ENCODE peak calls at places on chromosomes 3 and 15, in ten cellular contexts. One of them, this sample, is unnamed.

GRCh38 chr15:58877999-58878825 is 55.3 kb downstream of the SLTM start:
- DNase-seq in GM10248: no peak
- DNase-seq in activated CD8-positive, alpha-beta memory T cell treated with anti-CD3 and anti-CD28 coated beads, Interleukin-2, amount 50 U/mL, for 48 hours: no peak
- DNase-seq in GM12865: no peak
- DNase-seq in T1000: no peak
- DNase-seq in RPMI8226: no peak
- DNase-seq in uterus: no peak
- DNase-seq in right cardiac atrium: no peak
- DNase-seq in activated B cell treated with CpG ODN at 0.5 μM for 24 hours: no peak
- DNase-seq in NCI-H460: no peak
- DNase-seq in this sample: no peak

GRCh38 chr3:83251490-83251889 is 1490.0 kb upstream of the GBE1 start:
- DNase-seq in activated B cell treated with CpG ODN at 0.5 μM for 24 hours: no peak
- DNase-seq in GM10248: no peak
- DNase-seq in uterus: no peak
- DNase-seq in GM12865: no peak
- DNase-seq in activated CD8-positive, alpha-beta memory T cell treated with anti-CD3 and anti-CD28 coated beads, Interleukin-2, amount 50 U/mL, for 48 hours: no peak
- DNase-seq in NCI-H460: no peak
- DNase-seq in right cardiac atrium: no peak
- DNase-seq in RPMI8226: no peak
- DNase-seq in T1000: no peak
- DNase-seq in this sample: no peak

GRCh38 chr15:101017935-101018849 is 99.0 kb downstream of the LRRK1 start:
- DNase-seq in right cardiac atrium: no peak
- DNase-seq in NCI-H460: no peak
- DNase-seq in activated B cell treated with CpG ODN at 0.5 μM for 24 hours: no peak
- DNase-seq in uterus: no peak
- DNase-seq in GM10248: no peak
- DNase-seq in RPMI8226: no peak
- DNase-seq in activated CD8-positive, alpha-beta memory T cell treated with anti-CD3 and anti-CD28 coated beads, Interleukin-2, amount 50 U/mL, for 48 hours: peak; percentile 32
- DNase-seq in GM12865: no peak
- DNase-seq in T1000: no peak
- DNase-seq in this sample: no peak

GRCh38 chr3:65508743-65509422 is 529.8 kb downstream of the MAGI1 start:
- DNase-seq in right cardiac atrium: no peak
- DNase-seq in GM10248: no peak
- DNase-seq in GM12865: no peak
- DNase-seq in activated B cell treated with CpG ODN at 0.5 μM for 24 hours: no peak
- DNase-seq in activated CD8-positive, alpha-beta memory T cell treated with anti-CD3 and anti-CD28 coated beads, Interleukin-2, amount 50 U/mL, for 48 hours: no peak
- DNase-seq in uterus: no peak
- DNase-seq in RPMI8226: peak; percentile 13
- DNase-seq in NCI-H460: no peak
- DNase-seq in T1000: no peak
- DNase-seq in this sample: no peak

GRCh38 chr3:115239717-115240116 is 92.6 kb upstream of the ZBTB20 start:
- DNase-seq in NCI-H460: peak; percentile 86
- DNase-seq in activated B cell treated with CpG ODN at 0.5 μM for 24 hours: no peak
- DNase-seq in GM12865: no peak
- DNase-seq in GM10248: no peak
- DNase-seq in right cardiac atrium: peak; percentile 76
- DNase-seq in uterus: peak; percentile 52
- DNase-seq in T1000: peak; percentile 74
- DNase-seq in RPMI8226: no peak
- DNase-seq in activated CD8-positive, alpha-beta memory T cell treated with anti-CD3 and anti-CD28 coated beads, Interleukin-2, amount 50 U/mL, for 48 hours: no peak
- DNase-seq in this sample: no peak

GRCh38 chr3:193730498-193730897 is 137.5 kb downstream of the OPA1 start:
- DNase-seq in right cardiac atrium: no peak
- DNase-seq in GM10248: no peak
- DNase-seq in uterus: no peak
- DNase-seq in RPMI8226: no peak
- DNase-seq in T1000: no peak
- DNase-seq in activated CD8-positive, alpha-beta memory T cell treated with anti-CD3 and anti-CD28 coated beads, Interleukin-2, amount 50 U/mL, for 48 hours: no peak
- DNase-seq in GM12865: no peak
- DNase-seq in NCI-H460: no peak
- DNase-seq in activated B cell treated with CpG ODN at 0.5 μM for 24 hours: no peak
- DNase-seq in this sample: no peak

GRCh38 chr15:56919708-56920637 is 1.5 kb downstream of the TCF12 start:
- DNase-seq in right cardiac atrium: peak; percentile 29
- DNase-seq in NCI-H460: no peak
- DNase-seq in RPMI8226: peak; percentile 58
- DNase-seq in uterus: no peak
- DNase-seq in GM12865: peak; percentile 58
- DNase-seq in activated B cell treated with CpG ODN at 0.5 μM for 24 hours: no peak
- DNase-seq in T1000: no peak
- DNase-seq in activated CD8-positive, alpha-beta memory T cell treated with anti-CD3 and anti-CD28 coated beads, Interleukin-2, amount 50 U/mL, for 48 hours: peak; percentile 70
- DNase-seq in GM10248: peak; percentile 29
- DNase-seq in this sample: peak; percentile 60

GRCh38 chr3:73664389-73664788 is 39.6 kb upstream of the PDZRN3 start:
- DNase-seq in uterus: no peak
- DNase-seq in activated B cell treated with CpG ODN at 0.5 μM for 24 hours: no peak
- DNase-seq in T1000: no peak
- DNase-seq in GM10248: no peak
- DNase-seq in RPMI8226: no peak
- DNase-seq in GM12865: no peak
- DNase-seq in activated CD8-positive, alpha-beta memory T cell treated with anti-CD3 and anti-CD28 coated beads, Interleukin-2, amount 50 U/mL, for 48 hours: no peak
- DNase-seq in right cardiac atrium: no peak
- DNase-seq in NCI-H460: no peak
- DNase-seq in this sample: no peak

GRCh38 chr15:83063555-83063954 is 3.5 kb downstream of the BTBD1 start:
- DNase-seq in GM10248: no peak
- DNase-seq in activated CD8-positive, alpha-beta memory T cell treated with anti-CD3 and anti-CD28 coated beads, Interleukin-2, amount 50 U/mL, for 48 hours: no peak
- DNase-seq in uterus: no peak
- DNase-seq in RPMI8226: no peak
- DNase-seq in right cardiac atrium: no peak
- DNase-seq in GM12865: peak; percentile 41
- DNase-seq in T1000: no peak
- DNase-seq in activated B cell treated with CpG ODN at 0.5 μM for 24 hours: no peak
- DNase-seq in NCI-H460: no peak
- DNase-seq in this sample: no peak

GRCh38 chr15:74461847-74462511 is 1.0 kb upstream of the UBL7 start:
- DNase-seq in NCI-H460: no peak
- DNase-seq in T1000: no peak
- DNase-seq in activated B cell treated with CpG ODN at 0.5 μM for 24 hours: no peak
- DNase-seq in activated CD8-positive, alpha-beta memory T cell treated with anti-CD3 and anti-CD28 coated beads, Interleukin-2, amount 50 U/mL, for 48 hours: no peak
- DNase-seq in GM12865: peak; percentile 15
- DNase-seq in right cardiac atrium: no peak
- DNase-seq in uterus: no peak
- DNase-seq in RPMI8226: peak; percentile 16
- DNase-seq in GM10248: no peak
- DNase-seq in this sample: peak; percentile 15

GRCh38 chr15:70025413-70026296 is 72.1 kb downstream of the TLE3 start:
- DNase-seq in uterus: no peak
- DNase-seq in activated B cell treated with CpG ODN at 0.5 μM for 24 hours: no peak
- DNase-seq in NCI-H460: no peak
- DNase-seq in RPMI8226: no peak
- DNase-seq in GM10248: no peak
- DNase-seq in right cardiac atrium: no peak
- DNase-seq in GM12865: no peak
- DNase-seq in activated CD8-positive, alpha-beta memory T cell treated with anti-CD3 and anti-CD28 coated beads, Interleukin-2, amount 50 U/mL, for 48 hours: no peak
- DNase-seq in T1000: no peak
- DNase-seq in this sample: no peak

GRCh38 chr15:47663106-47663505 is 54.2 kb upstream of the SEMA6D start:
- DNase-seq in right cardiac atrium: no peak
- DNase-seq in GM12865: no peak
- DNase-seq in GM10248: no peak
- DNase-seq in NCI-H460: no peak
- DNase-seq in T1000: no peak
- DNase-seq in activated B cell treated with CpG ODN at 0.5 μM for 24 hours: no peak
- DNase-seq in activated CD8-positive, alpha-beta memory T cell treated with anti-CD3 and anti-CD28 coated beads, Interleukin-2, amount 50 U/mL, for 48 hours: no peak
- DNase-seq in uterus: no peak
- DNase-seq in RPMI8226: no peak
- DNase-seq in this sample: no peak

GRCh38 chr3:103813955-103814354 is 1379.1 kb downstream of the ZPLD1 start:
- DNase-seq in GM12865: no peak
- DNase-seq in RPMI8226: no peak
- DNase-seq in uterus: no peak
- DNase-seq in activated B cell treated with CpG ODN at 0.5 μM for 24 hours: no peak
- DNase-seq in NCI-H460: no peak
- DNase-seq in T1000: no peak
- DNase-seq in GM10248: no peak
- DNase-seq in right cardiac atrium: no peak
- DNase-seq in activated CD8-positive, alpha-beta memory T cell treated with anti-CD3 and anti-CD28 coated beads, Interleukin-2, amount 50 U/mL, for 48 hours: no peak
- DNase-seq in this sample: no peak

GRCh38 chr3:133259767-133260166 is 140.1 kb upstream of the BFSP2 start:
- DNase-seq in GM10248: no peak
- DNase-seq in GM12865: no peak
- DNase-seq in right cardiac atrium: no peak
- DNase-seq in activated CD8-positive, alpha-beta memory T cell treated with anti-CD3 and anti-CD28 coated beads, Interleukin-2, amount 50 U/mL, for 48 hours: no peak
- DNase-seq in NCI-H460: no peak
- DNase-seq in T1000: no peak
- DNase-seq in activated B cell treated with CpG ODN at 0.5 μM for 24 hours: no peak
- DNase-seq in RPMI8226: no peak
- DNase-seq in uterus: no peak
- DNase-seq in this sample: no peak

GRCh38 chr3:99648091-99648490 is 9.7 kb downstream of the COL8A1 start:
- DNase-seq in NCI-H460: no peak
- DNase-seq in T1000: no peak
- DNase-seq in GM10248: no peak
- DNase-seq in activated B cell treated with CpG ODN at 0.5 μM for 24 hours: no peak
- DNase-seq in GM12865: peak; percentile 28
- DNase-seq in uterus: no peak
- DNase-seq in activated CD8-positive, alpha-beta memory T cell treated with anti-CD3 and anti-CD28 coated beads, Interleukin-2, amount 50 U/mL, for 48 hours: no peak
- DNase-seq in RPMI8226: no peak
- DNase-seq in right cardiac atrium: no peak
- DNase-seq in this sample: no peak

GRCh38 chr15:50940506-50940905 is 32.0 kb downstream of the AP4E1 start:
- DNase-seq in uterus: no peak
- DNase-seq in NCI-H460: no peak
- DNase-seq in T1000: no peak
- DNase-seq in right cardiac atrium: no peak
- DNase-seq in RPMI8226: no peak
- DNase-seq in GM12865: no peak
- DNase-seq in activated CD8-positive, alpha-beta memory T cell treated with anti-CD3 and anti-CD28 coated beads, Interleukin-2, amount 50 U/mL, for 48 hours: no peak
- DNase-seq in GM10248: no peak
- DNase-seq in activated B cell treated with CpG ODN at 0.5 μM for 24 hours: no peak
- DNase-seq in this sample: no peak

GRCh38 chr15:88894819-88895767 is at the start of gene HAPLN3:
- DNase-seq in activated B cell treated with CpG ODN at 0.5 μM for 24 hours: peak; percentile 32
- DNase-seq in RPMI8226: peak; percentile 72
- DNase-seq in activated CD8-positive, alpha-beta memory T cell treated with anti-CD3 and anti-CD28 coated beads, Interleukin-2, amount 50 U/mL, for 48 hours: peak; percentile 82
- DNase-seq in GM10248: peak; percentile 67
- DNase-seq in NCI-H460: no peak
- DNase-seq in GM12865: peak; percentile 62
- DNase-seq in right cardiac atrium: no peak
- DNase-seq in T1000: no peak
- DNase-seq in uterus: no peak
- DNase-seq in this sample: no peak

GRCh38 chr3:154137036-154137435 is 15.8 kb downstream of the ARHGEF26 start:
- DNase-seq in GM12865: no peak
- DNase-seq in activated CD8-positive, alpha-beta memory T cell treated with anti-CD3 and anti-CD28 coated beads, Interleukin-2, amount 50 U/mL, for 48 hours: no peak
- DNase-seq in GM10248: no peak
- DNase-seq in activated B cell treated with CpG ODN at 0.5 μM for 24 hours: no peak
- DNase-seq in NCI-H460: no peak
- DNase-seq in uterus: no peak
- DNase-seq in T1000: no peak
- DNase-seq in RPMI8226: no peak
- DNase-seq in right cardiac atrium: no peak
- DNase-seq in this sample: no peak

GRCh38 chr3:140529096-140529495 is 148.8 kb upstream of the TRIM42 start:
- DNase-seq in uterus: no peak
- DNase-seq in GM12865: no peak
- DNase-seq in GM10248: no peak
- DNase-seq in RPMI8226: no peak
- DNase-seq in NCI-H460: no peak
- DNase-seq in right cardiac atrium: no peak
- DNase-seq in activated B cell treated with CpG ODN at 0.5 μM for 24 hours: no peak
- DNase-seq in T1000: peak; percentile 85
- DNase-seq in activated CD8-positive, alpha-beta memory T cell treated with anti-CD3 and anti-CD28 coated beads, Interleukin-2, amount 50 U/mL, for 48 hours: no peak
- DNase-seq in this sample: no peak

GRCh38 chr3:139264375-139264774 is 79.4 kb upstream of the MRPS22 start:
- DNase-seq in GM12865: no peak
- DNase-seq in uterus: no peak
- DNase-seq in right cardiac atrium: no peak
- DNase-seq in GM10248: no peak
- DNase-seq in activated CD8-positive, alpha-beta memory T cell treated with anti-CD3 and anti-CD28 coated beads, Interleukin-2, amount 50 U/mL, for 48 hours: no peak
- DNase-seq in NCI-H460: no peak
- DNase-seq in activated B cell treated with CpG ODN at 0.5 μM for 24 hours: no peak
- DNase-seq in T1000: no peak
- DNase-seq in RPMI8226: no peak
- DNase-seq in this sample: no peak

GRCh38 chr3:146155022-146155421 is 6.0 kb downstream of the PLOD2 start:
- DNase-seq in T1000: no peak
- DNase-seq in NCI-H460: no peak
- DNase-seq in GM12865: no peak
- DNase-seq in activated CD8-positive, alpha-beta memory T cell treated with anti-CD3 and anti-CD28 coated beads, Interleukin-2, amount 50 U/mL, for 48 hours: no peak
- DNase-seq in uterus: no peak
- DNase-seq in RPMI8226: no peak
- DNase-seq in activated B cell treated with CpG ODN at 0.5 μM for 24 hours: no peak
- DNase-seq in GM10248: no peak
- DNase-seq in right cardiac atrium: no peak
- DNase-seq in this sample: no peak

GRCh38 chr3:156448300-156448699 is 106.6 kb downstream of the SSR3 start:
- DNase-seq in T1000: no peak
- DNase-seq in activated CD8-positive, alpha-beta memory T cell treated with anti-CD3 and anti-CD28 coated beads, Interleukin-2, amount 50 U/mL, for 48 hours: no peak
- DNase-seq in uterus: no peak
- DNase-seq in activated B cell treated with CpG ODN at 0.5 μM for 24 hours: no peak
- DNase-seq in GM10248: peak; percentile 29
- DNase-seq in NCI-H460: no peak
- DNase-seq in GM12865: peak; percentile 64
- DNase-seq in right cardiac atrium: no peak
- DNase-seq in RPMI8226: peak; percentile 51
- DNase-seq in this sample: peak; percentile 65

This sample was measured in NAMALWA.